ENCODE peak calls at places on chromosomes 5 and 9, in five cellular contexts. G is neuronal stem cell, J is mesenchymal stem cell, L is H1, B is IMR-90. O is an unnamed sample.

GRCh38 chr5:169404223-169404622 is 103.3 kb upstream of the SLIT3 start:
- DNase-seq in B (no peak), G (no peak), L (no peak), J (no peak), O (no peak)

GRCh38 chr5:2184563-2185540 is 302.1 kb upstream of the IRX4 start:
- DNase-seq in J (no peak), B (no peak), L (peak; percentile 6), G (no peak), O (no peak)

GRCh38 chr9:98255064-98255577 is 328 bp downstream of the TBC1D2 start:
- DNase-seq in G (no peak), B (peak; percentile 61), L (no peak), J (peak; percentile 77), O (peak; percentile 28)

GRCh38 chr5:117077142-117077541 is 502.5 kb upstream of the SEMA6A start:
- DNase-seq in L (no peak), G (no peak), B (no peak), J (peak; percentile 31), O (no peak)

GRCh38 chr5:17267099-17267498 is 49.7 kb downstream of the BASP1 start:
- DNase-seq in B (peak; percentile 65), J (no peak), L (no peak), G (no peak), O (peak; percentile 39)

GRCh38 chr5:74575741-74576538 is 64.6 kb downstream of the ENC1 start:
- DNase-seq in L (no peak), J (peak; percentile 73), B (peak; percentile 85), G (no peak), O (peak; percentile 84)

GRCh38 chr9:7844283-7844682 is 44.7 kb upstream of the DMAC1 start:
- DNase-seq in L (no peak), B (peak; percentile 7), J (peak; percentile 12), G (peak; percentile 3), O (peak; percentile 50)

GRCh38 chr9:112061152-112061740 is 113.9 kb downstream of the SUSD1 start:
- DNase-seq in L (no peak), B (peak; percentile 99), G (no peak), J (peak; percentile 98), O (peak; percentile 84)

GRCh38 chr5:88883059-88883565 is at the start of gene MEF2C:
- DNase-seq in J (peak; percentile 91), L (peak; percentile 62), B (peak; percentile 81), G (peak; percentile 63), O (peak; percentile 54)

GRCh38 chr9:102113191-102113590 is 374.7 kb upstream of the GRIN3A start:
- DNase-seq in J (no peak), L (no peak), B (no peak), G (no peak), O (no peak)

GRCh38 chr9:135960328-135961276 is 571 bp downstream of the UBAC1 start:
- DNase-seq in L (no peak), J (peak; percentile 58), B (no peak), G (no peak), O (no peak)

GRCh38 chr5:91438871-91439270 is 55.8 kb upstream of the ARRDC3 start:
- DNase-seq in B (no peak), G (no peak), J (no peak), L (no peak), O (peak; percentile 42)

GRCh38 chr5:177195307-177195952 is 61.9 kb downstream of the NSD1 start:
- DNase-seq in G (no peak), B (peak; percentile 11), J (peak; percentile 91), L (no peak), O (no peak)

GRCh38 chr5:82620957-82621600 is 342.9 kb upstream of the RPS23 start:
- DNase-seq in J (peak; percentile 57), B (no peak), G (no peak), L (no peak), O (no peak)

GRCh38 chr5:91206734-91207133 is 176.4 kb downstream of the ARRDC3 start:
- DNase-seq in L (no peak), B (peak; percentile 90), G (no peak), J (peak; percentile 63), O (no peak)

GRCh38 chr9:92616199-92617129 is 53.5 kb downstream of the IPPK start:
- DNase-seq in L (no peak), B (no peak), J (no peak), G (no peak), O (no peak)

GRCh38 chr9:27412963-27413362 is 111.1 kb upstream of the IFNK start:
- DNase-seq in B (no peak), G (no peak), L (no peak), J (no peak), O (no peak)

GRCh38 chr5:67031689-67032088 is 164.9 kb downstream of the CD180 start:
- DNase-seq in L (no peak), G (no peak), B (no peak), J (no peak), O (no peak)

GRCh38 chr5:147911427-147911826 is 5.1 kb upstream of the C5orf46 start:
- DNase-seq in B (no peak), G (no peak), L (no peak), J (no peak), O (no peak)

GRCh38 chr9:76255781-76256455 is 138.3 kb downstream of the RFK start:
- DNase-seq in L (no peak), B (peak; percentile 98), G (no peak), J (peak; percentile 73), O (peak; percentile 93)

GRCh38 chr9:136234597-136234996 is 11.0 kb downstream of the QSOX2 start:
- DNase-seq in G (no peak), B (no peak), L (no peak), J (no peak), O (no peak)

GRCh38 chr5:6378128-6379023 is at the start of gene MED10:
- DNase-seq in B (peak; percentile 91), J (peak; percentile 91), G (peak; percentile 80), L (peak; percentile 96), O (peak; percentile 90)

GRCh38 chr5:124371121-124371706 is 375.2 kb downstream of the ZNF608 start:
- DNase-seq in G (no peak), B (peak; percentile 4), L (no peak), J (peak; percentile 60), O (no peak)

GRCh38 chr5:54518146-54519082 is 855 bp downstream of the SNX18 start:
- DNase-seq in G (no peak), B (peak; percentile 49), L (peak; percentile 59), J (peak; percentile 58), O (peak; percentile 66)

GRCh38 chr9:37692622-37693221 is 42.0 kb downstream of the FRMPD1 start:
- DNase-seq in B (no peak), G (no peak), L (no peak), J (no peak), O (no peak)

GRCh38 chr5:67426961-67427630 is 230.5 kb upstream of the CD180 start:
- DNase-seq in L (no peak), B (no peak), J (no peak), G (no peak), O (no peak)

GRCh38 chr5:4882186-4882585 is 257.9 kb upstream of the ADAMTS16 start:
- DNase-seq in B (no peak), J (no peak), G (no peak), L (no peak), O (no peak)

GRCh38 chr5:153445875-153446567 is 44.4 kb upstream of the GRIA1 start:
- DNase-seq in J (peak; percentile 61), L (no peak), G (no peak), B (no peak), O (no peak)

GRCh38 chr5:124179788-124180187 is 566.7 kb downstream of the ZNF608 start:
- DNase-seq in J (no peak), B (no peak), G (no peak), L (no peak), O (no peak)

GRCh38 chr9:114110180-114110579 is 11.1 kb upstream of the KIF12 start:
- DNase-seq in J (peak; percentile 65), G (no peak), B (peak; percentile 73), L (no peak), O (peak; percentile 80)

GRCh38 chr9:116837038-116837998 is 150.2 kb downstream of the TRIM32 start:
- DNase-seq in J (no peak), B (no peak), G (no peak), L (no peak), O (peak; percentile 70)

GRCh38 chr9:129568560-129569505 is 52.1 kb downstream of the C9orf50 start:
- DNase-seq in L (peak; percentile 72), B (no peak), J (no peak), G (no peak), O (peak; percentile 44)

GRCh38 chr9:129566563-129567266 is 54.2 kb downstream of the C9orf50 start:
- DNase-seq in G (no peak), J (no peak), B (no peak), L (no peak), O (no peak)

GRCh38 chr9:129567329-129567728 is 53.6 kb downstream of the C9orf50 start:
- DNase-seq in B (no peak), L (no peak), G (no peak), J (no peak), O (no peak)

GRCh38 chr9:129569506-129570449 is 51.1 kb downstream of the C9orf50 start:
- DNase-seq in L (peak; percentile 56), G (no peak), B (peak; percentile 36), J (peak; percentile 47), O (peak; percentile 72)

DNA sequence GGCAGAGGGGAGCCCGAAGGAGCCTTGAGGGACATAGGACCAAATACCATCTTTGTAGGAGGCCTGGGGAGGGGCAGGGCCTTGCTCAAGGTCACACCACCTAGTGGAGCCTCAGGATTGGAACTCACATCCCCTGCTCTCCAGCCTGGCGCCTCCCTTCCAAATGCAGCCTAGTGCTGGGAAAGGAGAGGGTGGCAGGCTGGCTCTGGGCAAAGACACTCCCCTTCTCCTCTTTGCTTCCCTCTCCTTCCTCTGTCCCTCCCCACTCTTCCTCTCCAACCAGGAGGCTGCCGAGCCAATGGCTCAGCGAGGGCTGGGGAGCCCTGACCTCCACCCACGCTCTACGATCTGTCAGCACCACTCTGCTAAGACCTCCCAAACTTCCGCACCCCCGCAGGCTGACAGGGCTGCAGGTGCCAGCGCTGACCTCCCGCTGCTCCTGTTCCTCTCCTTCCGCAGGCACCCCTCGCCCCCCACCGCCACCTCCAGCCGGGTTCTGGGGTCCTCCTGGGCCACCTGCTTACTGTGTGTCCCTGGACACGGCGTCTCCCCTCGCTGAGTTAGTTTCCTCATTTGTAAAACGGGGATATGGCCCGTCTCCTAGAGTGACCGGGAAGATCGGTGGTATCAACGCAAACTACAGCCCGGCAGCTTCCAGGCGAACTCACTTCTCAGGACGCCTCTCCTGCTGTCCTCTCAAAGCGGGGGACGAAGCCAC is 52.9 kb downstream of the C9orf50 start:
- DNase-seq in G (no peak), L (peak; percentile 67), J (peak; percentile 68), B (peak; percentile 70), O (peak; percentile 45)
- H3K23ac ChIP-seq in G (peak overlapping the region; percentile 34), L (no peak overlapping the region), J (no peak overlapping the region), B (peak overlapping the region; percentile 89), O (no peak overlapping the region)

GRCh38 chr5:144318460-144318859 is 147.8 kb downstream of the KCTD16 start:
- DNase-seq in L (no peak), J (no peak), G (no peak), B (no peak), O (no peak)
- H3K4me3 ChIP-seq in L (no peak overlapping the region), J (no peak overlapping the region), G (no peak overlapping the region), B (no peak overlapping the region), O (no peak overlapping the region)

GRCh38 chr9:95650720-95651119 is 133.9 kb upstream of the PTCH1 start:
- DNase-seq in B (no peak), L (no peak), G (no peak), J (no peak), O (no peak)
- H2AFZ ChIP-seq in B (no peak overlapping the region), L (no peak overlapping the region), G (no peak overlapping the region), J (no peak overlapping the region), O (no peak overlapping the region)

GRCh38 chr9:89699646-89700045 is 94.8 kb downstream of the GADD45G start:
- DNase-seq in L (no peak), J (no peak), G (no peak), B (no peak), O (no peak)
- H3K23ac ChIP-seq in L (no peak overlapping the region), J (no peak overlapping the region), G (no peak overlapping the region), B (no peak overlapping the region), O (peak overlapping the region; percentile 34)